ENCODE peak calls at places on chromosomes 6 and 20, in nine cellular contexts. I is colonic mucosa; O is CD8-positive, alpha-beta memory T cell; G is lung; T is mesenchymal stem cell; V is tibial artery; H is H1; X is testis; J is A549. E is an unnamed sample. For H3K9me3, the result is how much of the 10 kb centered on the place peaks cover.

GRCh38 chr20:12570371-12570770 is 438.4 kb upstream of the SPTLC3 start:
- DNase-seq in H (peak), V (no peak), I (peak), J (peak), O (no peak), T (peak), G (no peak), X (peak), E (peak)

GRCh38 chr6:33668914-33669313 is 42.6 kb downstream of the UQCC2 start:
- DNase-seq in T (no peak), J (peak), G (peak), V (no peak), O (peak), H (no peak), X (no peak), I (peak), E (peak)

GRCh38 chr6:149918151-149918905 is 4.6 kb downstream of the RAET1G start:
- DNase-seq in I (no peak), G (no peak), J (no peak), H (no peak), O (no peak), X (no peak), V (no peak), T (no peak), E (no peak)

GRCh38 chr6:132362318-132363185 is 38.7 kb downstream of the MOXD1 start:
- DNase-seq in O (no peak), X (no peak), T (no peak), G (no peak), H (no peak), J (no peak), V (no peak), I (no peak), E (no peak)

GRCh38 chr6:141562181-141562800 is 570.4 kb upstream of the GJE1 start:
- DNase-seq in H (no peak), O (no peak), V (no peak), G (peak), X (peak), J (no peak), I (peak), T (peak), E (peak)

GRCh38 chr6:157760589-157761330 is 62.3 kb upstream of the SNX9 start:
- DNase-seq in H (no peak), V (no peak), O (no peak), G (no peak), T (peak), J (peak), I (no peak), X (no peak), E (no peak)

GRCh38 chr6:47235964-47236760 is 73.5 kb downstream of the TNFRSF21 start:
- DNase-seq in V (no peak), I (peak), X (no peak), G (no peak), H (no peak), O (no peak), J (no peak), T (peak), E (peak)

GRCh38 chr6:157873735-157874344 is 50.8 kb downstream of the SNX9 start:
- DNase-seq in T (peak), V (peak), H (peak), J (peak), X (peak), I (peak), O (peak), G (peak), E (peak)

GRCh38 chr20:58512808-58513552 is 2.2 kb downstream of the APCDD1L start:
- DNase-seq in I (no peak), G (no peak), J (no peak), X (no peak), H (no peak), V (peak), T (no peak), O (no peak), E (no peak)

GRCh38 chr6:10019851-10020250 is 395.0 kb downstream of the TFAP2A start:
- DNase-seq in X (no peak), G (no peak), O (no peak), V (no peak), I (no peak), H (no peak), J (no peak), T (no peak), E (no peak)

GRCh38 chr6:70166088-70166958 is 136.6 kb downstream of the COL9A1 start:
- DNase-seq in J (peak), H (peak), T (peak), V (peak), X (peak), O (no peak), G (peak), I (peak), E (peak)

GRCh38 chr20:23766531-23766930 is 15.8 kb upstream of the CST1 start:
- DNase-seq in H (no peak), X (no peak), J (no peak), T (no peak), V (no peak), O (no peak), I (no peak), G (no peak), E (no peak)

GRCh38 chr20:33664085-33664761 is 2.1 kb downstream of the C20orf144 start:
- DNase-seq in V (no peak), H (no peak), X (no peak), G (no peak), J (no peak), I (no peak), T (no peak), O (no peak), E (no peak)

GRCh38 chr6:94045473-94045872 is 626.1 kb upstream of the EPHA7 start:
- DNase-seq in G (no peak), I (no peak), T (no peak), H (no peak), J (no peak), X (no peak), V (no peak), O (no peak), E (no peak)

GRCh38 chr6:37287519-37288157 is 29.7 kb upstream of the TMEM217 start:
- DNase-seq in I (no peak), J (no peak), G (no peak), O (no peak), V (no peak), T (no peak), H (no peak), X (no peak), E (no peak)

GRCh38 chr6:29633532-29633901 is 534 bp upstream of the GABBR1 start:
- DNase-seq in J (no peak), G (no peak), X (no peak), H (no peak), I (no peak), O (no peak), T (no peak), V (no peak), E (no peak)

GRCh38 chr20:45817652-45818194 is 5.3 kb downstream of the UBE2C start:
- DNase-seq in O (no peak), J (no peak), H (no peak), G (peak), V (no peak), I (no peak), X (no peak), T (peak), E (no peak)

GRCh38 chr20:45449528-45449927 is 20.0 kb upstream of the WFDC2 start:
- DNase-seq in H (no peak), T (no peak), X (no peak), J (no peak), O (no peak), V (no peak), G (no peak), I (no peak), E (no peak)

GRCh38 chr6:167683028-167683862 is 143.5 kb upstream of the AFDN start:
- DNase-seq in X (peak), H (no peak), G (no peak), J (peak), I (peak), O (no peak), T (peak), V (no peak), E (peak)

GRCh38 chr20:49668181-49668877 is 45.3 kb downstream of the B4GALT5 start:
- DNase-seq in J (no peak), H (no peak), V (no peak), X (peak), G (no peak), O (peak), T (no peak), I (no peak), E (peak)

GRCh38 chr6:88376759-88377387 is 210.7 kb upstream of the CNR1 start:
- DNase-seq in X (no peak), H (no peak), J (no peak), V (no peak), T (peak), O (no peak), G (no peak), I (no peak), E (no peak)

GRCh38 chr20:4708856-4709255 is 12.9 kb upstream of the PRND start:
- DNase-seq in T (no peak), O (no peak), X (no peak), H (no peak), G (no peak), V (no peak), J (no peak), I (no peak), E (no peak)

GRCh38 chr20:5667703-5668528 is 82.3 kb upstream of the SHLD1 start:
- DNase-seq in X (no peak), I (no peak), G (no peak), H (no peak), T (no peak), J (no peak), O (no peak), V (no peak), E (no peak)

GRCh38 chr6:119173249-119174084 is 95.0 kb upstream of the FAM184A start:
- DNase-seq in T (no peak), H (no peak), I (no peak), V (no peak), G (no peak), O (no peak), X (no peak), J (no peak), E (no peak)

GRCh38 chr20:31666258-31667042 is 28.7 kb downstream of the COX4I2 start:
- DNase-seq in I (peak), O (peak), X (peak), T (no peak), V (peak), G (peak), J (no peak), H (no peak), E (peak)

GRCh38 chr6:134092449-134092848 is 40.0 kb upstream of the SLC2A12 start:
- DNase-seq in J (no peak), G (no peak), V (no peak), T (no peak), I (no peak), X (no peak), O (no peak), H (no peak), E (no peak)

GRCh38 chr6:144710207-144710606 is 425.1 kb downstream of the UTRN start:
- DNase-seq in J (peak), I (no peak), O (no peak), T (peak), V (no peak), G (no peak), H (no peak), X (no peak), E (no peak)

GRCh38 chr6:20688710-20689500 is 154.6 kb downstream of the CDKAL1 start:
- DNase-seq in T (peak), V (no peak), X (no peak), O (peak), J (no peak), H (no peak), G (no peak), I (no peak), E (no peak)

GRCh38 chr20:53331151-53331973 is 262.3 kb downstream of the ZNF217 start:
- DNase-seq in G (no peak), I (no peak), H (no peak), T (peak), V (no peak), J (peak), O (no peak), X (no peak), E (no peak)

GRCh38 chr6:2959909-2960719 is 11.3 kb downstream of the SERPINB6 start:
- DNase-seq in G (no peak), I (no peak), T (peak), H (no peak), X (no peak), O (no peak), V (no peak), J (peak), E (no peak)

GRCh38 chr6:15296735-15297134 is 50.9 kb downstream of the JARID2 start:
- DNase-seq in T (no peak), I (no peak), J (no peak), X (no peak), V (no peak), O (no peak), G (no peak), H (no peak), E (no peak)

GRCh38 chr6:112017169-112017568 is 36.7 kb upstream of the CCN6 start:
- DNase-seq in O (no peak), T (no peak), X (no peak), G (no peak), J (no peak), H (no peak), V (no peak), I (no peak), E (no peak)

GRCh38 chr20:61754976-61755778 is 310.5 kb downstream of the TAF4 start:
- DNase-seq in O (no peak), H (no peak), G (no peak), V (no peak), J (no peak), I (no peak), T (peak), X (no peak), E (no peak)

GRCh38 chr6:52195886-52196285 is 9.7 kb downstream of the IL17A start:
- DNase-seq in T (no peak), G (no peak), O (no peak), V (no peak), H (no peak), J (no peak), X (no peak), I (no peak), E (no peak)

GRCh38 chr20:62121776-62122658 is at the start of gene LSM14B:
- DNase-seq in J (peak), V (peak), O (peak), I (peak), G (peak), H (peak), X (peak), T (peak), E (peak)

GRCh38 chr6:43302126-43302525 is 4.1 kb downstream of the SLC22A7 start:
- DNase-seq in G (no peak), I (no peak), V (no peak), J (no peak), H (no peak), T (no peak), O (no peak), X (no peak), E (no peak)

GRCh38 chr6:52368002-52368401 is 6.1 kb downstream of the PAQR8 start:
- DNase-seq in X (peak), G (no peak), J (no peak), V (no peak), I (no peak), T (no peak), O (no peak), H (no peak), E (peak)

GRCh38 chr6:21752054-21752811 is 158.7 kb downstream of the SOX4 start:
- DNase-seq in I (no peak), J (no peak), G (no peak), X (no peak), T (no peak), O (no peak), H (no peak), V (no peak), E (no peak)

GRCh38 chr6:100663219-100663863 is 198.6 kb upstream of the SIM1 start:
- DNase-seq in O (no peak), H (no peak), J (peak), G (no peak), V (no peak), I (no peak), T (peak), X (no peak), E (no peak)
- H3K9me3 ChIP-seq in O (under half), H (under half), J (under half), G (under half), V (under half), I (under half), T (under half), X (under half), E (under half)

GRCh38 chr20:55882286-55882685 is 123.0 kb downstream of the CBLN4 start:
- DNase-seq in V (no peak), G (no peak), O (no peak), T (no peak), H (no peak), J (no peak), X (no peak), I (no peak), E (no peak)
- H3K9me3 ChIP-seq in V (under half), G (under half), O (under half), T (under half), H (under half), J (under half), X (under half), I (under half), E (under half)

DNA sequence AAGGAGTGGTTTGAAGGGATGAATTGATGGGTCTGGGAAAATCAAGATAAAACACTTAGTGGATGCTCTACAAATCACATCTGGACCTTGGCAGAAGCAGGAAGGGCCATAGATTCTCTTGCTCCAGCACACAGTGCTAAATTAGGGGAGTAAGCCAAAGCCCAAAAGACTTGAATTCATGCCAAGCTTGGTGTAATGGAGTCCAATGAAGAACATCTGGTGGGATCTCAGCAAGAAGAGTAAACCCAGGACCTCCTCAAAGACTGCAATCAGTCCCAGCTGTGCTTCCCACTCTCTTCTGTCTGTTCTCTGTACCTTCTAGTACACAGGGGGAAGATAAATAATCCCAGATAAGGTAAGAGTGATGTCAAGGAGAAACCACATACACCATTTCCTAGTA is 683.4 kb downstream of the RNF144B start:
- DNase-seq in J (no peak), O (no peak), G (no peak), I (no peak), H (no peak), X (no peak), V (no peak), T (no peak), E (no peak)
- H3K9me3 ChIP-seq in J (under half), O (under half), G (under half), I (under half), H (under half), X (under half), V (under half), T (under half), E (under half)

GRCh38 chr6:78132681-78133410 is 480.0 kb downstream of the MEI4 start:
- DNase-seq in J (no peak), O (no peak), G (no peak), T (no peak), I (no peak), X (no peak), V (no peak), H (no peak), E (peak)

GRCh38 chr6:78131521-78131920 is 478.7 kb downstream of the MEI4 start:
- DNase-seq in H (no peak), G (no peak), J (no peak), I (no peak), X (no peak), V (no peak), O (no peak), T (no peak), E (no peak)
- H3K9me3 ChIP-seq in H (under half), G (under half), J (under half), I (under half), X (under half), V (under half), O (under half), T (under half), E (under half)

DNA sequence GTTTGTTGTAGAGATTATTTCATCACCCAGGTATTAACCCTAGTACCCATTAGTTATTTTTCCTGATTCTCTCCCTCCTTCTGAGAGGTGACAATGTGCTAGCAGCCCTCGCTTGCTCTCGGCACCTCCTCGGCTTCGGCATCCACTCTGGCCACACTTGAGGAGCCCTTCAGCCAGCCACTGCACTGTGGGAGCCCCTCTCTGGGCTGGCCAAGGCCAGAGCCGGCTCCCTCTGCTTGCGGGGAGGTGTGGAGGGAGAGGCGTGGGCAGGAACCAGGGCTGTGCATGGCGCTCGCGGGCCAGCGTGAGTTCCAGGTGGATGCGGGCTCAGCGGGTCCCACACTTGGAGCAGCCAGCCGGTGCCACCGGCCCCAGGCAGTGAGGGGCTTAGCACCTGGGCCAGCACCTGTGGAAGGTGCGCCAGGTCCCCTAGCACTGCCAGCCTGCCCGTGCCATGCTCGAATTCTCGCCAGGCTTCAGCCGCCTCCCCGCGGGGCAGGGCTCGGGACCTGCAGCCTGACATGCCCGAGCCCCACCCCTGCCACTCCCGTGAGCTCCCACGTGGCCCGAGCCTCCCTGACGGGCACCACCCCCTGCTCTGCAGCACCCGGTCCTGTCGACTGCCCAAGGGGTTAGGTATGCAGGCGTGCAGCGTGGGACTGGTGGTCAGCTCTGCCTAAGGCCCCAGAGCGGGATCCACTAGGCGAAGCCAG is 221.9 kb downstream of the WDR27 start:
- DNase-seq in T (no peak), V (no peak), J (no peak), I (no peak), X (no peak), H (no peak), G (no peak), O (no peak), E (no peak)
- H3K9me3 ChIP-seq in T (under half), V (under half), J (under half), I (under half), X (under half), H (under half), G (under half), O (under half), E (under half)

DNA sequence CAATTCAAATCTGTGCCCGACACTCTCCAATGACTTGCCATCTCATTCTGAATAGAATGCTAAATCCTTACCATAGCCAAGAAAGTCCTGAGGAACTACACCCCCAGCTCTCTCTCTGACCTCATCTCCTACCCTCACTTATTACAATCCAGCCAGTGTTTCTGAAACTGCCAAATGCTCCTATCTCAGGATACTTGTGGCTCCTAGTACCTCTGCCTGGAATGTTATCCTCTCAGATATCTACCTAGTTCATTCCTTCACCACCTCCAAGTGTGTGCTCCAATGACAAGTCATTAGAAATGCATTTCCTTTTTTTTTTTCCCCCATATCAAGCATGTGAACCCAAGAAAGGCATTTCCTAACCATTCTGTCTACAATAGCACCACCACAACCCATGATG is 24.4 kb downstream of the ZNF184 start:
- DNase-seq in V (no peak), H (no peak), X (no peak), G (no peak), J (no peak), T (no peak), I (no peak), O (no peak), E (no peak)
- H3K9me3 ChIP-seq in V (half or more), H (half or more), X (under half), G (under half), J (half or more), T (half or more), I (under half), O (half or more), E (under half)